ENCODE peak calls at places on chromosomes 4 and X, in seven cellular contexts. One of them, this sample, is unnamed.

GRCh38 chr4:148052448-148052847 is 320.6 kb downstream of the ARHGAP10 start:
- DNase-seq in HEK293T: no peak
- DNase-seq in CD4-positive, alpha-beta memory T cell: peak; percentile 56
- DNase-seq in T-helper 9 cell: no peak
- DNase-seq in endothelial cell: no peak
- DNase-seq in activated B cell treated with CpG ODN at 0.5 μM for 24 hours: no peak
- DNase-seq in iPS-NIHi11: no peak
- DNase-seq in this sample: no peak

GRCh38 chr4:882646-883045 is 49.5 kb downstream of the GAK start:
- DNase-seq in HEK293T: no peak
- DNase-seq in CD4-positive, alpha-beta memory T cell: no peak
- DNase-seq in T-helper 9 cell: no peak
- DNase-seq in endothelial cell: no peak
- DNase-seq in activated B cell treated with CpG ODN at 0.5 μM for 24 hours: no peak
- DNase-seq in iPS-NIHi11: no peak
- DNase-seq in this sample: no peak

GRCh38 chr4:124806403-124806802 is 93.9 kb upstream of the ANKRD50 start:
- DNase-seq in HEK293T: no peak
- DNase-seq in CD4-positive, alpha-beta memory T cell: no peak
- DNase-seq in T-helper 9 cell: no peak
- DNase-seq in endothelial cell: no peak
- DNase-seq in activated B cell treated with CpG ODN at 0.5 μM for 24 hours: no peak
- DNase-seq in iPS-NIHi11: no peak
- DNase-seq in this sample: peak; percentile 63

GRCh38 chrX:48835524-48836329 is at the start of gene PCSK1N:
- DNase-seq in HEK293T: peak; percentile 68
- DNase-seq in CD4-positive, alpha-beta memory T cell: peak; percentile 69
- DNase-seq in T-helper 9 cell: peak; percentile 10
- DNase-seq in endothelial cell: no peak
- DNase-seq in activated B cell treated with CpG ODN at 0.5 μM for 24 hours: no peak
- DNase-seq in iPS-NIHi11: peak; percentile 71
- DNase-seq in this sample: no peak

GRCh38 chr4:20700007-20700761 is at the start of gene PACRGL:
- DNase-seq in HEK293T: peak; percentile 88
- DNase-seq in CD4-positive, alpha-beta memory T cell: peak; percentile 94
- DNase-seq in T-helper 9 cell: peak; percentile 88
- DNase-seq in endothelial cell: peak; percentile 91
- DNase-seq in activated B cell treated with CpG ODN at 0.5 μM for 24 hours: peak; percentile 90
- DNase-seq in iPS-NIHi11: peak; percentile 94
- DNase-seq in this sample: peak; percentile 77

GRCh38 chr4:18439306-18439705 is 417.8 kb upstream of the LCORL start:
- DNase-seq in HEK293T: no peak
- DNase-seq in CD4-positive, alpha-beta memory T cell: no peak
- DNase-seq in T-helper 9 cell: no peak
- DNase-seq in endothelial cell: no peak
- DNase-seq in activated B cell treated with CpG ODN at 0.5 μM for 24 hours: no peak
- DNase-seq in iPS-NIHi11: no peak
- DNase-seq in this sample: no peak

GRCh38 chr4:159390648-159391047 is 287.8 kb downstream of the RAPGEF2 start:
- DNase-seq in HEK293T: no peak
- DNase-seq in CD4-positive, alpha-beta memory T cell: no peak
- DNase-seq in T-helper 9 cell: no peak
- DNase-seq in endothelial cell: no peak
- DNase-seq in activated B cell treated with CpG ODN at 0.5 μM for 24 hours: no peak
- DNase-seq in iPS-NIHi11: no peak
- DNase-seq in this sample: peak; percentile 98

GRCh38 chrX:131521824-131522223 is 22.1 kb upstream of the OR13H1 start:
- DNase-seq in HEK293T: no peak
- DNase-seq in CD4-positive, alpha-beta memory T cell: no peak
- DNase-seq in T-helper 9 cell: no peak
- DNase-seq in endothelial cell: no peak
- DNase-seq in activated B cell treated with CpG ODN at 0.5 μM for 24 hours: no peak
- DNase-seq in iPS-NIHi11: no peak
- DNase-seq in this sample: no peak

GRCh38 chr4:7337196-7338058 is 97.3 kb downstream of the PSAPL1 start:
- DNase-seq in HEK293T: no peak
- DNase-seq in CD4-positive, alpha-beta memory T cell: no peak
- DNase-seq in T-helper 9 cell: no peak
- DNase-seq in endothelial cell: no peak
- DNase-seq in activated B cell treated with CpG ODN at 0.5 μM for 24 hours: no peak
- DNase-seq in iPS-NIHi11: no peak
- DNase-seq in this sample: no peak

GRCh38 chr4:1661695-1662094 is 22.4 kb downstream of the FAM53A start:
- DNase-seq in HEK293T: no peak
- DNase-seq in CD4-positive, alpha-beta memory T cell: no peak
- DNase-seq in T-helper 9 cell: no peak
- DNase-seq in endothelial cell: no peak
- DNase-seq in activated B cell treated with CpG ODN at 0.5 μM for 24 hours: no peak
- DNase-seq in iPS-NIHi11: no peak
- DNase-seq in this sample: no peak

GRCh38 chrX:46628406-46629371 is 55.1 kb downstream of the CHST7 start:
- DNase-seq in HEK293T: no peak
- DNase-seq in CD4-positive, alpha-beta memory T cell: peak; percentile 23
- DNase-seq in T-helper 9 cell: no peak
- DNase-seq in endothelial cell: no peak
- DNase-seq in activated B cell treated with CpG ODN at 0.5 μM for 24 hours: peak; percentile 16
- DNase-seq in iPS-NIHi11: no peak
- DNase-seq in this sample: no peak

GRCh38 chr4:128338634-128339355 is 51.2 kb upstream of the PGRMC2 start:
- DNase-seq in HEK293T: no peak
- DNase-seq in CD4-positive, alpha-beta memory T cell: no peak
- DNase-seq in T-helper 9 cell: no peak
- DNase-seq in endothelial cell: no peak
- DNase-seq in activated B cell treated with CpG ODN at 0.5 μM for 24 hours: no peak
- DNase-seq in iPS-NIHi11: no peak
- DNase-seq in this sample: no peak